ENCODE peak calls at places on chromosomes 7 and 10, in six cellular contexts. H, M, J, Z, S and V are unnamed samples.

GRCh38 chr7:70701487-70701886 is 430.5 kb upstream of the GALNT17 start:
- ATAC-seq in Z (no peak), S (no peak), J (no peak), H (no peak), M (no peak), V (no peak)

GRCh38 chr10:65614956-65615565 is 1310.8 kb upstream of the LRRTM3 start:
- ATAC-seq in S (no peak), J (no peak), H (no peak), M (no peak), Z (no peak), V (no peak)

GRCh38 chr10:44913312-44914079 is 2.4 kb downstream of the TMEM72 start:
- ATAC-seq in Z (peak; percentile 48), J (no peak), H (no peak), M (no peak), S (no peak), V (peak; percentile 40)

GRCh38 chr10:113093188-113094113 is 143.4 kb downstream of the TCF7L2 start:
- ATAC-seq in M (no peak), H (no peak), J (no peak), S (no peak), Z (no peak), V (no peak)

GRCh38 chr7:2523461-2523905 is 3.9 kb downstream of the LFNG start:
- ATAC-seq in Z (no peak), J (no peak), M (peak; percentile 2), H (no peak), S (peak; percentile 2), V (no peak)

GRCh38 chr7:122652851-122653250 is 46.1 kb downstream of the RNF133 start:
- ATAC-seq in Z (no peak), S (no peak), M (no peak), H (no peak), J (no peak), V (no peak)

GRCh38 chr7:101589976-101590662 is 39.0 kb downstream of the MYL10 start:
- ATAC-seq in M (no peak), H (no peak), S (no peak), J (no peak), Z (no peak), V (no peak)

GRCh38 chr10:26481914-26482550 is 43.9 kb downstream of the APBB1IP start:
- ATAC-seq in M (no peak), J (no peak), Z (no peak), H (no peak), S (no peak), V (no peak)

GRCh38 chr10:29998142-29998808 is 61.1 kb downstream of the JCAD start:
- ATAC-seq in J (peak; percentile 71), M (peak; percentile 56), S (peak; percentile 79), H (peak; percentile 72), Z (peak; percentile 55), V (no peak)

GRCh38 chr7:81031243-81031642 is 112.4 kb upstream of the SEMA3C start:
- ATAC-seq in M (no peak), J (no peak), H (no peak), Z (no peak), S (no peak), V (no peak)